ENCODE peak calls at places on chromosomes 16 and 17, in four cellular contexts. Z, D, J and H are unnamed samples.

GRCh38 chr17:58331815-58332719 is 3.5 kb upstream of the TSPOAP1 start:
- DNase-seq in Z (peak; percentile 92), D (peak; percentile 90), J (peak; percentile 91), H (peak; percentile 91)

GRCh38 chr17:6159541-6160187 is 89.5 kb downstream of the WSCD1 start:
- DNase-seq in Z (no peak), D (no peak), J (no peak), H (no peak)

GRCh38 chr17:6231465-6231864 is 161.3 kb downstream of the WSCD1 start:
- DNase-seq in Z (no peak), D (no peak), J (no peak), H (no peak)

GRCh38 chr17:35683588-35683987 is 47.9 kb upstream of the RASL10B start:
- DNase-seq in Z (no peak), D (no peak), J (no peak), H (no peak)

GRCh38 chr17:49494937-49495841 is at the start of gene NGFR:
- DNase-seq in Z (peak; percentile 29), D (no peak), J (no peak), H (peak; percentile 23)

GRCh38 chr16:57730771-57731730 is 4.5 kb upstream of the KATNB1 start:
- DNase-seq in Z (no peak), D (no peak), J (no peak), H (no peak)

GRCh38 chr16:55623640-55624039 is 32.1 kb upstream of the SLC6A2 start:
- DNase-seq in Z (no peak), D (no peak), J (no peak), H (no peak)

GRCh38 chr17:79810138-79811027 is 13.5 kb upstream of the CBX8 start:
- DNase-seq in Z (peak; percentile 73), D (peak; percentile 61), J (peak; percentile 79), H (peak; percentile 72)

GRCh38 chr16:28254158-28254557 is 38.2 kb upstream of the SBK1 start:
- DNase-seq in Z (no peak), D (no peak), J (no peak), H (no peak)

GRCh38 chr17:33964344-33964979 is 290.6 kb upstream of the CCL2 start:
- DNase-seq in Z (no peak), D (no peak), J (no peak), H (no peak)

GRCh38 chr17:31680126-31680525 is 178.9 kb downstream of the COPRS start:
- DNase-seq in Z (no peak), D (no peak), J (no peak), H (no peak)

GRCh38 chr16:30084096-30084815 is 7.5 kb downstream of the TBX6 start:
- DNase-seq in Z (no peak), D (no peak), J (no peak), H (no peak)

GRCh38 chr17:17568772-17569195 is 22.7 kb downstream of the PEMT start:
- DNase-seq in Z (peak; percentile 36), D (peak; percentile 37), J (peak; percentile 86), H (peak; percentile 20)

GRCh38 chr17:4040784-4041183 is 76.5 kb upstream of the ATP2A3 start:
- DNase-seq in Z (no peak), D (no peak), J (no peak), H (no peak)